ENCODE peak calls at places on chromosomes 4 and X, in eight cellular contexts. M, D, S, T, L, O, V and E are unnamed samples.

GRCh38 chrX:113747274-113747973 is 836.5 kb upstream of the HTR2C start:
- DNase-seq in M (no peak), D (no peak), S (no peak), T (no peak), L (no peak), O (no peak), V (no peak), E (no peak)

GRCh38 chr4:78560296-78560963 is 8.9 kb downstream of the ANXA3 start:
- DNase-seq in M (no peak), D (no peak), S (no peak), T (no peak), L (no peak), O (no peak), V (peak), E (no peak)

GRCh38 chr4:3386486-3386885 is 55.3 kb upstream of the HGFAC start:
- DNase-seq in M (no peak), D (no peak), S (no peak), T (no peak), L (no peak), O (no peak), V (no peak), E (no peak)

GRCh38 chrX:129842510-129843208 is 1.0 kb downstream of the ZDHHC9 start:
- DNase-seq in M (no peak), D (no peak), S (no peak), T (peak), L (peak), O (no peak), V (peak), E (peak)

GRCh38 chr4:48635310-48635709 is 144.8 kb downstream of the FRYL start:
- DNase-seq in M (no peak), D (no peak), S (no peak), T (no peak), L (no peak), O (no peak), V (peak), E (no peak)

GRCh38 chr4:107709916-107710315 is 10.1 kb downstream of the PAPSS1 start:
- DNase-seq in M (no peak), D (peak), S (no peak), T (no peak), L (no peak), O (no peak), V (peak), E (no peak)

GRCh38 chr4:86791126-86791525 is 58.1 kb downstream of the SLC10A6 start:
- DNase-seq in M (no peak), D (no peak), S (peak), T (peak), L (no peak), O (no peak), V (no peak), E (no peak)

GRCh38 chrX:19760345-19760744 is 127.1 kb downstream of the SH3KBP1 start:
- DNase-seq in M (no peak), D (no peak), S (no peak), T (no peak), L (no peak), O (no peak), V (no peak), E (no peak)

GRCh38 chr4:122480023-122480422 is 23.5 kb upstream of the IL2 start:
- DNase-seq in M (no peak), D (no peak), S (no peak), T (no peak), L (no peak), O (no peak), V (peak), E (no peak)

GRCh38 chrX:121863976-121864375 is 816.6 kb downstream of the GLUD2 start:
- DNase-seq in M (no peak), D (no peak), S (no peak), T (no peak), L (no peak), O (no peak), V (no peak), E (no peak)

GRCh38 chr4:79865253-79865652 is 207.8 kb downstream of the ANTXR2 start:
- DNase-seq in M (no peak), D (no peak), S (peak), T (no peak), L (no peak), O (no peak), V (peak), E (no peak)

GRCh38 chr4:102787096-102787867 is 26.5 kb upstream of the MANBA start:
- DNase-seq in M (no peak), D (no peak), S (no peak), T (no peak), L (no peak), O (no peak), V (peak), E (no peak)

GRCh38 chrX:21883258-21883657 is 27.5 kb downstream of the YY2 start:
- DNase-seq in M (no peak), D (no peak), S (no peak), T (no peak), L (peak), O (no peak), V (no peak), E (peak)

GRCh38 chr4:126993351-126993750 is 639.4 kb upstream of the INTU start:
- DNase-seq in M (no peak), D (no peak), S (no peak), T (no peak), L (no peak), O (no peak), V (no peak), E (no peak)

GRCh38 chr4:91198951-91199350 is 1071.8 kb downstream of the CCSER1 start:
- DNase-seq in M (no peak), D (no peak), S (no peak), T (no peak), L (no peak), O (no peak), V (no peak), E (no peak)

GRCh38 chr4:91448668-91449330 is 855.0 kb upstream of the GRID2 start:
- DNase-seq in M (no peak), D (no peak), S (no peak), T (no peak), L (no peak), O (no peak), V (no peak), E (no peak)

GRCh38 chrX:255923-256331 is 25.3 kb upstream of the PLCXD1 start:
- DNase-seq in M (no peak), D (no peak), S (no peak), T (no peak), L (no peak), O (no peak), V (no peak), E (no peak)

GRCh38 chr4:104385713-104386112 is 109.0 kb downstream of the CXXC4 start:
- DNase-seq in M (no peak), D (no peak), S (no peak), T (no peak), L (no peak), O (no peak), V (no peak), E (no peak)

GRCh38 chrX:15911729-15912550 is 57.3 kb upstream of the AP1S2 start:
- DNase-seq in M (no peak), D (peak), S (no peak), T (no peak), L (no peak), O (no peak), V (no peak), E (no peak)

GRCh38 chr4:85039526-85039925 is 73.0 kb upstream of the WDFY3 start:
- DNase-seq in M (no peak), D (no peak), S (no peak), T (no peak), L (no peak), O (no peak), V (peak), E (no peak)

GRCh38 chr4:127622923-127623754 is 9.6 kb upstream of the INTU start:
- DNase-seq in M (no peak), D (no peak), S (peak), T (peak), L (no peak), O (no peak), V (peak), E (peak)